ENCODE peak calls at places on chromosomes 6 and 20, in five cellular contexts. One of them, this sample, is unnamed.

GRCh38 chr6:143673638-143674037 is 4.1 kb upstream of the PHACTR2 start:
- DNase-seq in suprapubic skin: no peak
- DNase-seq in esophagus muscularis mucosa: no peak
- DNase-seq in AG09319: peak
- DNase-seq in WTC11: no peak
- DNase-seq in this sample: no peak

GRCh38 chr6:110852769-110853168 is 21.8 kb upstream of the AMD1 start:
- DNase-seq in WTC11: no peak
- DNase-seq in AG09319: no peak
- DNase-seq in esophagus muscularis mucosa: no peak
- DNase-seq in suprapubic skin: no peak
- DNase-seq in this sample: no peak

GRCh38 chr6:150924808-150925654 is 59.5 kb downstream of the MTHFD1L start:
- DNase-seq in suprapubic skin: no peak
- DNase-seq in AG09319: peak
- DNase-seq in WTC11: no peak
- DNase-seq in esophagus muscularis mucosa: no peak
- DNase-seq in this sample: no peak

GRCh38 chr20:56715902-56716519 is 86.9 kb downstream of the TFAP2C start:
- DNase-seq in AG09319: no peak
- DNase-seq in WTC11: no peak
- DNase-seq in esophagus muscularis mucosa: no peak
- DNase-seq in suprapubic skin: no peak
- DNase-seq in this sample: no peak

GRCh38 chr6:90720404-90720803 is 133.5 kb upstream of the MAP3K7 start:
- DNase-seq in suprapubic skin: no peak
- DNase-seq in esophagus muscularis mucosa: no peak
- DNase-seq in AG09319: no peak
- DNase-seq in WTC11: no peak
- DNase-seq in this sample: no peak

GRCh38 chr6:165952514-165952913 is 215.1 kb downstream of the TBXT start:
- DNase-seq in esophagus muscularis mucosa: no peak
- DNase-seq in suprapubic skin: no peak
- DNase-seq in AG09319: no peak
- DNase-seq in WTC11: no peak
- DNase-seq in this sample: no peak

GRCh38 chr6:52055451-52055850 is 32.0 kb downstream of the PKHD1 start:
- DNase-seq in WTC11: no peak
- DNase-seq in esophagus muscularis mucosa: peak
- DNase-seq in suprapubic skin: no peak
- DNase-seq in AG09319: no peak
- DNase-seq in this sample: no peak

GRCh38 chr6:93919365-93919764 is 500.0 kb upstream of the EPHA7 start:
- DNase-seq in esophagus muscularis mucosa: no peak
- DNase-seq in WTC11: no peak
- DNase-seq in AG09319: no peak
- DNase-seq in suprapubic skin: no peak
- DNase-seq in this sample: no peak

GRCh38 chr6:145842693-145843546 is 28.3 kb upstream of the FBXO30 start:
- DNase-seq in suprapubic skin: no peak
- DNase-seq in AG09319: no peak
- DNase-seq in WTC11: no peak
- DNase-seq in esophagus muscularis mucosa: no peak
- DNase-seq in this sample: no peak

GRCh38 chr6:55950071-55950814 is 74.9 kb upstream of the BMP5 start:
- DNase-seq in suprapubic skin: no peak
- DNase-seq in AG09319: no peak
- DNase-seq in WTC11: no peak
- DNase-seq in esophagus muscularis mucosa: no peak
- DNase-seq in this sample: no peak

GRCh38 chr6:27668442-27669275 is 195.8 kb upstream of the ZNF184 start:
- DNase-seq in esophagus muscularis mucosa: no peak
- DNase-seq in WTC11: peak
- DNase-seq in AG09319: no peak
- DNase-seq in suprapubic skin: no peak
- DNase-seq in this sample: no peak

GRCh38 chr6:168131464-168132415 is 52.7 kb upstream of the FRMD1 start:
- DNase-seq in WTC11: peak
- DNase-seq in esophagus muscularis mucosa: peak
- DNase-seq in AG09319: no peak
- DNase-seq in suprapubic skin: peak
- DNase-seq in this sample: peak

GRCh38 chr6:95576621-95577316 is 566 bp upstream of the MANEA start:
- DNase-seq in esophagus muscularis mucosa: no peak
- DNase-seq in AG09319: no peak
- DNase-seq in WTC11: no peak
- DNase-seq in suprapubic skin: no peak
- DNase-seq in this sample: no peak

GRCh38 chr6:39053016-39053595 is 4.5 kb downstream of the GLP1R start:
- DNase-seq in WTC11: no peak
- DNase-seq in suprapubic skin: no peak
- DNase-seq in AG09319: no peak
- DNase-seq in esophagus muscularis mucosa: no peak
- DNase-seq in this sample: no peak

GRCh38 chr20:24118781-24119175 is 130.2 kb upstream of the GGTLC1 start:
- DNase-seq in AG09319: no peak
- DNase-seq in suprapubic skin: no peak
- DNase-seq in esophagus muscularis mucosa: no peak
- DNase-seq in WTC11: no peak
- DNase-seq in this sample: no peak

GRCh38 chr20:674936-675452 is 608 bp downstream of the SCRT2 start:
- DNase-seq in WTC11: no peak
- DNase-seq in AG09319: no peak
- DNase-seq in esophagus muscularis mucosa: no peak
- DNase-seq in suprapubic skin: no peak
- DNase-seq in this sample: no peak

GRCh38 chr6:41522780-41523548 is 23.2 kb upstream of the FOXP4 start:
- DNase-seq in suprapubic skin: no peak
- DNase-seq in esophagus muscularis mucosa: no peak
- DNase-seq in AG09319: no peak
- DNase-seq in WTC11: no peak
- DNase-seq in this sample: no peak

GRCh38 chr20:20366551-20366895 is 1.4 kb upstream of the INSM1 start:
- DNase-seq in suprapubic skin: no peak
- DNase-seq in AG09319: no peak
- DNase-seq in esophagus muscularis mucosa: no peak
- DNase-seq in WTC11: no peak
- DNase-seq in this sample: no peak

GRCh38 chr20:41927655-41928054 is 309.5 kb upstream of the CHD6 start:
- DNase-seq in WTC11: no peak
- DNase-seq in AG09319: no peak
- DNase-seq in esophagus muscularis mucosa: peak
- DNase-seq in suprapubic skin: no peak
- DNase-seq in this sample: no peak

GRCh38 chr6:27836783-27837635 is 75.2 kb downstream of the OR2B2 start:
- DNase-seq in suprapubic skin: no peak
- DNase-seq in WTC11: peak
- DNase-seq in esophagus muscularis mucosa: no peak
- DNase-seq in AG09319: no peak
- DNase-seq in this sample: no peak

GRCh38 chr6:170487707-170488329 is 65.3 kb downstream of the PSMB1 start:
- DNase-seq in esophagus muscularis mucosa: no peak
- DNase-seq in suprapubic skin: no peak
- DNase-seq in WTC11: no peak
- DNase-seq in AG09319: no peak
- DNase-seq in this sample: no peak

GRCh38 chr20:33306807-33307206 is 23.8 kb downstream of the BPIFB1 start:
- DNase-seq in esophagus muscularis mucosa: no peak
- DNase-seq in suprapubic skin: no peak
- DNase-seq in WTC11: no peak
- DNase-seq in AG09319: no peak
- DNase-seq in this sample: no peak

GRCh38 chr6:13453172-13453552 is 34.2 kb downstream of the GFOD1 start:
- DNase-seq in esophagus muscularis mucosa: no peak
- DNase-seq in AG09319: no peak
- DNase-seq in WTC11: no peak
- DNase-seq in suprapubic skin: no peak
- DNase-seq in this sample: no peak

GRCh38 chr6:94372229-94372628 is 952.9 kb upstream of the EPHA7 start:
- DNase-seq in WTC11: no peak
- DNase-seq in AG09319: no peak
- DNase-seq in suprapubic skin: no peak
- DNase-seq in esophagus muscularis mucosa: no peak
- DNase-seq in this sample: no peak

GRCh38 chr20:45211569-45212474 is 5.0 kb downstream of the SEMG1 start:
- DNase-seq in suprapubic skin: no peak
- DNase-seq in AG09319: no peak
- DNase-seq in esophagus muscularis mucosa: no peak
- DNase-seq in WTC11: no peak
- DNase-seq in this sample: no peak

GRCh38 chr20:53676987-53677386 is 83.3 kb upstream of the ZNF217 start:
- DNase-seq in WTC11: no peak
- DNase-seq in AG09319: no peak
- DNase-seq in suprapubic skin: no peak
- DNase-seq in esophagus muscularis mucosa: no peak
- DNase-seq in this sample: no peak

GRCh38 chr20:53679597-53680309 is 86.1 kb upstream of the ZNF217 start:
- DNase-seq in AG09319: no peak
- DNase-seq in suprapubic skin: no peak
- DNase-seq in WTC11: no peak
- DNase-seq in esophagus muscularis mucosa: no peak
- DNase-seq in this sample: no peak

GRCh38 chr20:53678990-53679596 is 85.5 kb upstream of the ZNF217 start:
- DNase-seq in esophagus muscularis mucosa: no peak
- DNase-seq in suprapubic skin: no peak
- DNase-seq in AG09319: no peak
- DNase-seq in WTC11: no peak
- DNase-seq in this sample: no peak

GRCh38 chr20:53677447-53678314 is 84.0 kb upstream of the ZNF217 start:
- DNase-seq in suprapubic skin: no peak
- DNase-seq in AG09319: no peak
- DNase-seq in esophagus muscularis mucosa: no peak
- DNase-seq in WTC11: peak
- DNase-seq in this sample: no peak

DNA sequence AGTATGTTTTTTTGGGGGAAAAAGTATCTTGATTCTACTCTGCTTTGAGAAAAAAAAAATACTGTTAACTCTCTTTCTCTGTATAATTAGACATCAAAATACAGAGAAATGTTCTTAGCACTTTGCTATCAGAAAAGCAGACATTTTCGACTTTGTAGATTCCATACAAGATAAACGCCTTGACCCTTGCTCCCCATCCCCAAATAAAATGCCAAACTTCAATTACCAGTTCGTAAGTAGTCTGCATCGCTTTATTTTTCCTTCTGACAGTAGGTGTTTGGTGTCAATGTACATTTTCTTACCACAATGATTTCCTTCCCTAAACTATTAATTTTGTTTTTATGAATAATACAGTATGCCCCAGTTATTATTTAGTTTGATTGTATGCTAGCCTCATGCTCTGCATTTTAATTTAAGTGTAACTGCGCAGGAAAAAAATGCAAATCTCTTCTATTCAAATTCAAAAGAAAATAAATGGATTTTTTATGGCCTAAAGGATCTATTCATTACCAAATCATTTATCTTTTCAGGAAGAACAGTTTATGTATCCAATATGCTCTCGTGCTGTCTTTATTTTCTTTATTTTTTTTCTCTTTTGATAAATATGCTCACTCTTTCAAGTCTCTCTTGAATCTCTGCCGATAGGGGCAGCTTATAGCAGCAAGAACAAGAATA is 84.8 kb upstream of the ZNF217 start:
- DNase-seq in WTC11: no peak
- DNase-seq in AG09319: no peak
- DNase-seq in suprapubic skin: no peak
- DNase-seq in esophagus muscularis mucosa: no peak
- DNase-seq in this sample: no peak
- TF ChIP-seq CTCF in WTC11: no peak
- TF ChIP-seq CTCF in AG09319: peak
- TF ChIP-seq CTCF in suprapubic skin: no peak
- TF ChIP-seq CTCF in esophagus muscularis mucosa: no peak
- TF ChIP-seq CTCF in this sample: peak

GRCh38 chr6:33826537-33826936 is 22.7 kb upstream of the MLN start:
- DNase-seq in WTC11: no peak
- DNase-seq in AG09319: no peak
- DNase-seq in esophagus muscularis mucosa: no peak
- DNase-seq in suprapubic skin: no peak
- DNase-seq in this sample: no peak
- TF ChIP-seq CTCF in WTC11: no peak
- TF ChIP-seq CTCF in AG09319: no peak
- TF ChIP-seq CTCF in esophagus muscularis mucosa: no peak
- TF ChIP-seq CTCF in suprapubic skin: no peak
- TF ChIP-seq CTCF in this sample: no peak

GRCh38 chr6:73290435-73290834 is 27.4 kb upstream of the KHDC1 start:
- DNase-seq in AG09319: no peak
- DNase-seq in WTC11: no peak
- DNase-seq in suprapubic skin: no peak
- DNase-seq in esophagus muscularis mucosa: no peak
- DNase-seq in this sample: no peak

GRCh38 chr6:73282876-73283275 is 19.9 kb upstream of the KHDC1 start:
- DNase-seq in suprapubic skin: no peak
- DNase-seq in WTC11: no peak
- DNase-seq in esophagus muscularis mucosa: no peak
- DNase-seq in AG09319: no peak
- DNase-seq in this sample: no peak

GRCh38 chr6:73286752-73287151 is 23.8 kb upstream of the KHDC1 start:
- DNase-seq in WTC11: no peak
- DNase-seq in suprapubic skin: no peak
- DNase-seq in AG09319: no peak
- DNase-seq in esophagus muscularis mucosa: no peak
- DNase-seq in this sample: no peak

GRCh38 chr6:73285674-73286283 is 22.8 kb upstream of the KHDC1 start:
- DNase-seq in suprapubic skin: no peak
- DNase-seq in WTC11: no peak
- DNase-seq in esophagus muscularis mucosa: no peak
- DNase-seq in AG09319: no peak
- DNase-seq in this sample: no peak
- TF ChIP-seq CTCF in suprapubic skin: no peak
- TF ChIP-seq CTCF in WTC11: no peak
- TF ChIP-seq CTCF in esophagus muscularis mucosa: no peak
- TF ChIP-seq CTCF in AG09319: peak
- TF ChIP-seq CTCF in this sample: peak

GRCh38 chr6:112595201-112595600 is 248.1 kb downstream of the RFPL4B start:
- DNase-seq in WTC11: no peak
- DNase-seq in suprapubic skin: no peak
- DNase-seq in AG09319: no peak
- DNase-seq in esophagus muscularis mucosa: no peak
- DNase-seq in this sample: no peak

GRCh38 chr6:112595841-112596240 is 248.7 kb downstream of the RFPL4B start:
- DNase-seq in AG09319: no peak
- DNase-seq in esophagus muscularis mucosa: no peak
- DNase-seq in WTC11: no peak
- DNase-seq in suprapubic skin: no peak
- DNase-seq in this sample: no peak

GRCh38 chr6:112603726-112604125 is 256.6 kb downstream of the RFPL4B start:
- DNase-seq in suprapubic skin: no peak
- DNase-seq in esophagus muscularis mucosa: no peak
- DNase-seq in AG09319: no peak
- DNase-seq in WTC11: no peak
- DNase-seq in this sample: no peak

DNA sequence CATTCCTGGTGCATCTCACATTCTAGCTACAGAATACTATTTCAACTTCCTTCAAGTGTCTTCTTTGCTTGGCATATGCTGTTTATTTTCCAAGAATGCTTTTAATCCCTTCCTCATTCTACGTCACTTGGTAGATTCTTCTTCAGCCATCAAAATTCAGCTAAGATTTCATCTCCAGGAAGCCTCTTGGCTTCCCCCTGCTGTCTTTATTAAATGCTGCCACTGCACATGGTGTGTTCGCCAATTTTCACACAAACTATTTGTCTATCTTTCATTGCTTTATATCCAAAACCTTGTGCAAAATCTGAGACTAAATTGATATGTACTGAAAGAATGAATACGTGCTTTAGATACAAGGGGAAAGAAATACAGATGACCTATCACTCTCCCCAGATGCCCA is 253.0 kb downstream of the RFPL4B start:
- DNase-seq in esophagus muscularis mucosa: no peak
- DNase-seq in AG09319: no peak
- DNase-seq in suprapubic skin: no peak
- DNase-seq in WTC11: no peak
- DNase-seq in this sample: no peak
- TF ChIP-seq CTCF in esophagus muscularis mucosa: no peak
- TF ChIP-seq CTCF in AG09319: no peak
- TF ChIP-seq CTCF in suprapubic skin: no peak
- TF ChIP-seq CTCF in WTC11: no peak
- TF ChIP-seq CTCF in this sample: no peak